ENCODE peak calls at places on chromosomes 11 and 22, in four cellular contexts. One of them, this sample, is unnamed.

GRCh38 chr11:67489203-67489859 is 6.5 kb downstream of the AIP start:
- DNase-seq in transverse colon: peak
- DNase-seq in GM23338: no peak
- DNase-seq in HepG2: no peak
- DNase-seq in this sample: no peak

GRCh38 chr11:122742350-122742749 is 86.8 kb downstream of the UBASH3B start:
- DNase-seq in transverse colon: no peak
- DNase-seq in GM23338: no peak
- DNase-seq in HepG2: no peak
- DNase-seq in this sample: no peak

GRCh38 chr11:90635145-90635544 is 412.3 kb upstream of the CHORDC1 start:
- DNase-seq in transverse colon: no peak
- DNase-seq in GM23338: no peak
- DNase-seq in HepG2: no peak
- DNase-seq in this sample: no peak

GRCh38 chr11:66073669-66074068 is 3.6 kb downstream of the PACS1 start:
- DNase-seq in transverse colon: no peak
- DNase-seq in GM23338: no peak
- DNase-seq in HepG2: no peak
- DNase-seq in this sample: no peak

GRCh38 chr11:64371201-64371600 is 12.2 kb downstream of the RPS6KA4 start:
- DNase-seq in transverse colon: no peak
- DNase-seq in GM23338: no peak
- DNase-seq in HepG2: no peak
- DNase-seq in this sample: no peak

GRCh38 chr22:24153353-24153752 is 27.9 kb upstream of the SUSD2 start:
- DNase-seq in transverse colon: peak
- DNase-seq in GM23338: no peak
- DNase-seq in HepG2: no peak
- DNase-seq in this sample: peak

GRCh38 chr11:112221263-112221835 is 4.9 kb upstream of the PTS start:
- DNase-seq in transverse colon: no peak
- DNase-seq in GM23338: no peak
- DNase-seq in HepG2: no peak
- DNase-seq in this sample: no peak

GRCh38 chr11:92026664-92027063 is 198.0 kb upstream of the FAT3 start:
- DNase-seq in transverse colon: no peak
- DNase-seq in GM23338: no peak
- DNase-seq in HepG2: no peak
- DNase-seq in this sample: no peak

GRCh38 chr11:10274726-10275125 is 19.3 kb downstream of the SBF2 start:
- DNase-seq in transverse colon: no peak
- DNase-seq in GM23338: no peak
- DNase-seq in HepG2: no peak
- DNase-seq in this sample: no peak

GRCh38 chr22:29716814-29717213 is 3.0 kb upstream of the CABP7 start:
- DNase-seq in transverse colon: peak
- DNase-seq in GM23338: peak
- DNase-seq in HepG2: peak
- DNase-seq in this sample: no peak

GRCh38 chr11:1449516-1450270 is 36.9 kb downstream of the MOB2 start:
- DNase-seq in transverse colon: no peak
- DNase-seq in GM23338: no peak
- DNase-seq in HepG2: no peak
- DNase-seq in this sample: no peak

GRCh38 chr22:43289976-43290663 is 53.1 kb downstream of the SCUBE1 start:
- DNase-seq in transverse colon: no peak
- DNase-seq in GM23338: no peak
- DNase-seq in HepG2: no peak
- DNase-seq in this sample: no peak

GRCh38 chr22:43287441-43287840 is 55.7 kb downstream of the SCUBE1 start:
- DNase-seq in transverse colon: no peak
- DNase-seq in GM23338: no peak
- DNase-seq in HepG2: no peak
- DNase-seq in this sample: no peak

GRCh38 chr22:43288378-43288777 is 54.8 kb downstream of the SCUBE1 start:
- DNase-seq in transverse colon: no peak
- DNase-seq in GM23338: no peak
- DNase-seq in HepG2: no peak
- DNase-seq in this sample: no peak

GRCh38 chr22:43289551-43289963 is 53.6 kb downstream of the SCUBE1 start:
- DNase-seq in transverse colon: no peak
- DNase-seq in GM23338: no peak
- DNase-seq in HepG2: no peak
- DNase-seq in this sample: no peak

GRCh38 chr22:43288807-43289417 is 54.3 kb downstream of the SCUBE1 start:
- DNase-seq in transverse colon: no peak
- DNase-seq in GM23338: no peak
- DNase-seq in HepG2: no peak
- DNase-seq in this sample: no peak
- TF ChIP-seq POLR2AphosphoS5 in transverse colon: no peak
- TF ChIP-seq POLR2AphosphoS5 in GM23338: no peak
- TF ChIP-seq POLR2AphosphoS5 in HepG2: no peak
- TF ChIP-seq POLR2AphosphoS5 in this sample: no peak

GRCh38 chr11:78041843-78042455 is 18.9 kb upstream of the KCTD14 start:
- DNase-seq in transverse colon: no peak
- DNase-seq in GM23338: no peak
- DNase-seq in HepG2: no peak
- DNase-seq in this sample: no peak

GRCh38 chr11:78042858-78043257 is 19.8 kb upstream of the KCTD14 start:
- DNase-seq in transverse colon: no peak
- DNase-seq in GM23338: no peak
- DNase-seq in HepG2: no peak
- DNase-seq in this sample: no peak

GRCh38 chr11:78039391-78039918 is 16.4 kb upstream of the KCTD14 start:
- DNase-seq in transverse colon: no peak
- DNase-seq in GM23338: no peak
- DNase-seq in HepG2: no peak
- DNase-seq in this sample: no peak

GRCh38 chr11:78039919-78040671 is 17.0 kb upstream of the KCTD14 start:
- DNase-seq in transverse colon: peak
- DNase-seq in GM23338: no peak
- DNase-seq in HepG2: peak
- DNase-seq in this sample: peak

GRCh38 chr11:78040691-78041379 is 17.8 kb upstream of the KCTD14 start:
- DNase-seq in transverse colon: no peak
- DNase-seq in GM23338: peak
- DNase-seq in HepG2: no peak
- DNase-seq in this sample: no peak
- TF ChIP-seq POLR2AphosphoS5 in transverse colon: no peak
- TF ChIP-seq POLR2AphosphoS5 in GM23338: no peak
- TF ChIP-seq POLR2AphosphoS5 in HepG2: no peak
- TF ChIP-seq POLR2AphosphoS5 in this sample: no peak

DNA sequence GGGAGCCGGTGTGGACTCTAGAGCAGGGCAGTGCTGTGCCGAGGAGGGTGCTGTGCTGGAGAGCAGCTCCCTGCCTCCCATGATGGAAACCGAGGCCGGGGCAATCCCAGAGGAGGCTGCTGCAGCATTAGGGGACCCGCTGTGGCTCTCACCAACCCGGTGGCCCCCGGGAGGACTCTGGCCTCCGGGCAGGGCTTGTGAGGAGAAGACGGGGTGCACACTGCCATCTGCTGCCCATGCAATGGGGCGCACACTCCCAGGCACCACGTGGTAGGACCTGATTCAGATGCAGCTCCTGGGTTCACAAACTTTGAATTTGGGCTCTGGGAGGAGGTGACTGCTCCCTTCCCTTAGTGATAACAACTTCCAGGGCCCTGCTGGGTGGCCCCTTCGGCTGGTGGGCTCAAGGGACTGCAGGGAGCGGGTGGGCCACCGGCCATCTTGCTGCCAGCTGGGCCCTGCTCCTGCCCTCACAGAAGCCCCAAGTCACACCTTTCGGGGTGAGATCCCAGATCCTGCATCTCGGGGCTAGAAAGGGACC is 93.8 kb upstream of the FGF3 start:
- DNase-seq in transverse colon: peak
- DNase-seq in GM23338: peak
- DNase-seq in HepG2: no peak
- DNase-seq in this sample: peak
- TF ChIP-seq POLR2AphosphoS5 in transverse colon: no peak
- TF ChIP-seq POLR2AphosphoS5 in GM23338: no peak
- TF ChIP-seq POLR2AphosphoS5 in HepG2: no peak
- TF ChIP-seq POLR2AphosphoS5 in this sample: no peak

DNA sequence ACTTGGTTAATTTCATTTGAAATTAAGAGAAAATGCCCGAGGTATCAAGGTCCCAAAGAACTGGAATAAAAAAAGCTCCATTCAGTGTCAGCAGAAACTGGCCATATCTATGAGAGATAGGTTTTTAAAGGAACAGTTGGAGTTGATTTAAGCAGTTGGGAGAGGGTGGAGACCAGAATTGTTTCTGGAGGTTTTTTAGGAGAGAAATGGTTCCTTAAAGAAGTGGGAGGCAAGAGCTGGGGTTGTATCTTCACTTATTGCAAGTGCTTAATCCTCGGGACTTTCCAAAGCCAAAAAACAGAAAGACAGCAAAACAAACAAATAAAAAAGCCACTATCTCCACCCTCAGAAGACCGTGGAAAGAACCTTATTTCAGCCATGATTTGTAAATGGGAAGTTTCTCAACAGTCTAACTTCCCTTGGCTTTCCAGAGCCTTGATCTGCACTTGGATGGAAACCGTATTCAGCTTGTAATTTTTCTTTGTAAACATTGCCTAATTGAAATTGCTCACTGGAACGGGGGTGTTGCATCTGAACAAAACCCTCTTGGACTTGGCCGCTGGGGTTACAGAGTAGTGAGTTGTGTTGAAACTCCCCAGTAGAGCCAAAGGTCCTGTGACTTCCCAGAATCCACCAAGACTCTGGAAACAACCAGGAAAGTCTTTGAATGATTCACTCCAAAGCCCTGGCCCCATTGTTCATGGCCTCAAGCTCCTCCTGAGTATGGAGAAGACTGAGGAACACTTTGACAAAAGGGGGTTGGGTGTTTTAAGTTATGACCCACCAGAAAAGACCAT is 115.6 kb downstream of the SLC1A2 start:
- DNase-seq in transverse colon: peak
- DNase-seq in GM23338: no peak
- DNase-seq in HepG2: peak
- DNase-seq in this sample: no peak
- TF ChIP-seq POLR2AphosphoS5 in transverse colon: peak
- TF ChIP-seq POLR2AphosphoS5 in GM23338: no peak
- TF ChIP-seq POLR2AphosphoS5 in HepG2: no peak
- TF ChIP-seq POLR2AphosphoS5 in this sample: no peak

GRCh38 chr11:125921042-125921441 is 16.7 kb downstream of the DDX25 start:
- DNase-seq in transverse colon: peak
- DNase-seq in GM23338: no peak
- DNase-seq in HepG2: peak
- DNase-seq in this sample: no peak

GRCh38 chr11:125923012-125923579 is 18.8 kb downstream of the DDX25 start:
- DNase-seq in transverse colon: peak
- DNase-seq in GM23338: peak
- DNase-seq in HepG2: peak
- DNase-seq in this sample: no peak

GRCh38 chr11:125922156-125922555 is 17.8 kb downstream of the DDX25 start:
- DNase-seq in transverse colon: no peak
- DNase-seq in GM23338: no peak
- DNase-seq in HepG2: no peak
- DNase-seq in this sample: no peak

GRCh38 chr11:125916683-125917337 is 12.5 kb downstream of the DDX25 start:
- DNase-seq in transverse colon: peak
- DNase-seq in GM23338: no peak
- DNase-seq in HepG2: no peak
- DNase-seq in this sample: no peak

DNA sequence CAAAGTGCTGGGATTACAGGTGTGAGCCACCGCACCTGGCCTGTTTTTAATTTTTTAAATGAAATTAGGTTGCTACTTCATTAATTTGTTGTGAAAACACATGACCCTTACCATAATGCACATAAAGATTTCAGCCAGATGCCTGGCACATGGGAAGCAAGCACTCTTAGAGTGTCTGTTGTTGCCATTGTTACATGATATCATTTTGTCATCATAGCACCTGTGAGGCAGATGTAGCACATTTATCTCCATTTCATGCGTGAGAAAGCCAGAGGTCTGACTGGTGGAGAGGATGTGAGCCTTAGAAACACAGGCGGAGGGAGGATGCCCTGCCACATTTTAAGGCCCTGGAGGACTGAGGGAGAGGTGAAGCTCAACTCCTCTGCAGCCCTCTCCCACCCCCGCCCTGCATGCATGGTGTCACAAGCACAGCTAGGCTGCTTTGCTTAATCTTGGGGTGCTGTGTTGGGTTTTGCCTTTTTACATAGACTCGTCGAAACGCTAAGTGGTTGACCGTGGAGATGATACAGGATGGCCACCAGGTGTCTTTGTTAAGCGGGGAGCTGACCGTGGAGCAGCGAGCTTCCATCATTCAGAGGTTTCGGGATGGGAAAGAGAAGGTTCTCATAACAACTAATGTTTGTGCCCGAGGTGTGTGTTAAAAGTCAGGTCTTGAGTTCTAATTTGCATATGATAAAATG is 14.0 kb downstream of the DDX25 start:
- DNase-seq in transverse colon: no peak
- DNase-seq in GM23338: peak
- DNase-seq in HepG2: no peak
- DNase-seq in this sample: no peak
- TF ChIP-seq POLR2AphosphoS5 in transverse colon: no peak
- TF ChIP-seq POLR2AphosphoS5 in GM23338: no peak
- TF ChIP-seq POLR2AphosphoS5 in HepG2: no peak
- TF ChIP-seq POLR2AphosphoS5 in this sample: no peak

GRCh38 chr11:61923166-61924015 is 6.0 kb upstream of the RAB3IL1 start:
- DNase-seq in transverse colon: peak
- DNase-seq in GM23338: peak
- DNase-seq in HepG2: peak
- DNase-seq in this sample: no peak
- TF ChIP-seq POLR2AphosphoS5 in transverse colon: peak
- TF ChIP-seq POLR2AphosphoS5 in GM23338: no peak
- TF ChIP-seq POLR2AphosphoS5 in HepG2: peak
- TF ChIP-seq POLR2AphosphoS5 in this sample: peak

DNA sequence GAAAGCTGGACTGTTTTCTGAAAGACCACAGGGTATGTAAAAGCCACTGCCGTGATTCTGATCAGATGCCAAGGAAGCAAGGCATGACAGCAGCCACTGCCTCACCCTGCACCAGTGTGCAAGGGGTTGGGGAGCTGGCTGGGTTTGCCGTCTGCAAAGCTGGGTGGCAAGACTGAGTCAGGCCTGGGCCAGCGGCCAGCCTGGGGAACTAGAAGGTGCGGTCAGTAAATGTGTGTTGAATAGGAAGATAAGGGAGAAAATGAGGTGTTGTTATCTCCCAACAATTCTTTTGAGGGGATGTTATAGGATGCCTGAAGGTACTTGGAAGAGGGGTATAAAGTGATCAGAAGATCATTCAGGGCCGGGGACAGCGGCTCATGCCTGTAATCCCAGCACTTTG is 8.0 kb downstream of the VSTM5 start:
- DNase-seq in transverse colon: peak
- DNase-seq in GM23338: no peak
- DNase-seq in HepG2: no peak
- DNase-seq in this sample: no peak
- TF ChIP-seq POLR2AphosphoS5 in transverse colon: peak
- TF ChIP-seq POLR2AphosphoS5 in GM23338: no peak
- TF ChIP-seq POLR2AphosphoS5 in HepG2: no peak
- TF ChIP-seq POLR2AphosphoS5 in this sample: no peak